ENCODE peak calls at places on chromosomes 4 and X, in nine cellular contexts. H is stimulated activated CD4-positive, alpha-beta T cell treated with anti-CD3 and anti-CD28 coated beads, Interleukin-15, amount 100 ng/mL, for 1 hour; U is AG08395; J is GM04504; L is NCI-H82; V is ecto neural progenitor cell; A is activated naive CD4-positive, alpha-beta T cell; I is anterior cingulate cortex; M is IMR-90. F is an unnamed sample.

GRCh38 chrX:7351946-7352345 is 204.0 kb upstream of the PUDP start:
- DNase-seq in U (peak; percentile 11), L (no peak), M (peak; percentile 59), J (no peak), I (no peak), H (no peak), A (no peak), V (no peak), F (no peak)

GRCh38 chrX:51395807-51396728 is 63.4 kb downstream of the NUDT10 start:
- DNase-seq in U (no peak), I (no peak), L (peak; percentile 39), H (peak; percentile 17), A (peak; percentile 12), V (peak; percentile 50), J (no peak), M (no peak), F (no peak)

GRCh38 chr4:132797856-132798255 is 351.2 kb upstream of the PCDH10 start:
- DNase-seq in H (no peak), U (no peak), J (no peak), A (no peak), V (no peak), M (no peak), L (no peak), I (no peak), F (no peak)

GRCh38 chrX:46865281-46865680 is 28.4 kb downstream of the RP2 start:
- DNase-seq in V (no peak), U (peak; percentile 38), A (no peak), H (no peak), I (no peak), J (peak; percentile 10), M (peak; percentile 77), L (no peak), F (no peak)

GRCh38 chrX:118644378-118644777 is 83.0 kb upstream of the IL13RA1 start:
- DNase-seq in M (peak; percentile 68), A (no peak), U (peak; percentile 29), I (no peak), H (no peak), V (no peak), L (peak; percentile 20), J (no peak), F (no peak)

GRCh38 chrX:101450951-101451350 is 34.3 kb upstream of the ARMCX4 start:
- DNase-seq in M (peak; percentile 30), J (no peak), A (no peak), H (no peak), I (no peak), U (no peak), V (no peak), L (no peak), F (no peak)

GRCh38 chr4:51853027-51853682 is 10.2 kb downstream of the DCUN1D4 start:
- DNase-seq in M (peak; percentile 17), V (no peak), A (no peak), U (no peak), L (peak; percentile 22), J (no peak), I (no peak), H (no peak), F (no peak)

GRCh38 chrX:154546354-154547244 is at the start of gene G6PD:
- DNase-seq in U (peak; percentile 89), J (no peak), M (peak; percentile 35), I (peak; percentile 64), L (peak; percentile 87), H (peak; percentile 74), A (peak; percentile 75), V (peak; percentile 85), F (peak; percentile 47)

GRCh38 chr4:123784626-123785025 is 388.0 kb downstream of the SPRY1 start:
- DNase-seq in I (no peak), J (peak; percentile 62), V (no peak), M (no peak), H (no peak), U (peak; percentile 7), A (no peak), L (no peak), F (no peak)

GRCh38 chrX:15973299-15973698 is 118.7 kb upstream of the AP1S2 start:
- DNase-seq in I (peak; percentile 42), H (no peak), M (peak; percentile 19), V (peak; percentile 49), L (peak; percentile 51), A (no peak), J (peak; percentile 26), U (peak; percentile 51), F (no peak)

GRCh38 chr4:7719354-7720174 is 220.1 kb downstream of the AFAP1 start:
- DNase-seq in J (no peak), U (peak; percentile 78), H (peak; percentile 55), M (no peak), I (peak; percentile 35), A (peak; percentile 58), L (peak; percentile 68), V (peak; percentile 90), F (peak; percentile 16)

GRCh38 chr4:56655627-56656345 is 25.3 kb downstream of the HOPX start:
- DNase-seq in A (peak; percentile 3), I (no peak), V (peak; percentile 58), M (no peak), U (peak; percentile 8), L (peak; percentile 37), J (no peak), H (peak; percentile 8), F (no peak)

GRCh38 chrX:9131066-9131465 is 97.1 kb upstream of the FAM9B start:
- DNase-seq in I (no peak), V (no peak), M (peak; percentile 24), J (no peak), L (no peak), H (no peak), A (no peak), U (no peak), F (no peak)

GRCh38 chr4:158236304-158237030 is 26.2 kb downstream of the TMEM144 start:
- DNase-seq in H (no peak), I (peak; percentile 52), U (no peak), V (no peak), L (no peak), M (no peak), J (no peak), A (no peak), F (no peak)

GRCh38 chrX:38561126-38561868 is at the start of gene TSPAN7:
- DNase-seq in V (peak; percentile 85), A (peak; percentile 55), L (peak; percentile 92), J (peak; percentile 5), M (peak; percentile 40), I (peak; percentile 65), U (peak; percentile 72), H (peak; percentile 72), F (peak; percentile 39)

GRCh38 chr4:37653601-37654000 is 32.6 kb downstream of the RELL1 start:
- DNase-seq in H (no peak), M (no peak), U (no peak), L (no peak), V (no peak), J (no peak), I (no peak), A (no peak), F (no peak)

GRCh38 chr4:163166041-163166579 is 580 bp downstream of the NAF1 start:
- DNase-seq in J (no peak), L (peak; percentile 59), H (peak; percentile 33), A (peak; percentile 19), I (peak; percentile 42), M (peak; percentile 33), U (peak; percentile 58), V (peak; percentile 78), F (peak; percentile 3)

GRCh38 chr4:14025093-14025492 is 397.6 kb upstream of the BOD1L1 start:
- DNase-seq in H (no peak), I (no peak), U (no peak), V (no peak), A (no peak), L (no peak), M (no peak), J (no peak), F (no peak)

GRCh38 chrX:12210196-12210815 is 72.0 kb downstream of the FRMPD4 start:
- DNase-seq in L (no peak), I (no peak), H (no peak), J (peak; percentile 50), A (no peak), V (no peak), M (peak; percentile 78), U (peak; percentile 62), F (peak; percentile 78)

GRCh38 chr4:185311113-185311888 is 84.4 kb downstream of the LRP2BP start:
- DNase-seq in I (no peak), J (no peak), L (no peak), A (no peak), V (no peak), M (no peak), U (no peak), H (no peak), F (no peak)

GRCh38 chrX:154719132-154719675 is 31.7 kb downstream of the GAB3 start:
- DNase-seq in H (no peak), M (peak; percentile 85), I (no peak), V (no peak), A (no peak), U (no peak), J (no peak), L (no peak), F (no peak)

GRCh38 chr4:38905657-38906398 is 38.2 kb downstream of the FAM114A1 start:
- DNase-seq in A (no peak), L (no peak), U (no peak), I (no peak), H (no peak), V (no peak), M (no peak), J (no peak), F (no peak)

GRCh38 chr4:1597021-1597931 is 86.8 kb downstream of the FAM53A start:
- DNase-seq in H (no peak), V (no peak), M (no peak), L (no peak), J (no peak), U (no peak), I (no peak), A (no peak), F (no peak)

GRCh38 chr4:172785623-172786022 is 383.0 kb upstream of the GALNT7 start:
- DNase-seq in U (no peak), H (no peak), J (no peak), V (no peak), A (no peak), I (no peak), L (no peak), M (peak; percentile 7), F (no peak)

GRCh38 chrX:134024686-134025377 is 39.4 kb upstream of the GPC3 start:
- DNase-seq in U (no peak), A (no peak), J (no peak), L (no peak), I (no peak), H (no peak), V (no peak), M (no peak), F (no peak)

GRCh38 chr4:128854433-128854832 is 44.9 kb downstream of the JADE1 start:
- DNase-seq in H (no peak), M (peak; percentile 56), J (no peak), A (no peak), I (no peak), V (no peak), U (peak; percentile 32), L (no peak), F (no peak)

GRCh38 chr4:37999000-37999745 is 39.0 kb downstream of the PTTG2 start:
- DNase-seq in U (no peak), I (no peak), V (no peak), A (no peak), M (no peak), H (no peak), J (no peak), L (no peak), F (no peak)

GRCh38 chr4:113116414-113117345 is 67.2 kb downstream of the ANK2 start:
- DNase-seq in A (no peak), V (peak; percentile 50), U (no peak), I (peak; percentile 15), M (no peak), J (no peak), H (no peak), L (peak; percentile 61), F (no peak)

GRCh38 chr4:78379991-78380739 is 171.4 kb upstream of the ANXA3 start:
- DNase-seq in J (peak; percentile 37), H (no peak), A (no peak), U (peak; percentile 61), I (no peak), V (no peak), M (peak; percentile 1), L (peak; percentile 41), F (no peak)

GRCh38 chrX:68650491-68650890 is 3.0 kb downstream of the STARD8 start:
- DNase-seq in U (no peak), M (peak; percentile 61), L (no peak), J (no peak), A (no peak), I (no peak), V (no peak), H (no peak), F (no peak)

GRCh38 chrX:83535417-83536244 is 27.5 kb downstream of the POU3F4 start:
- DNase-seq in I (no peak), H (no peak), V (no peak), A (no peak), J (no peak), L (no peak), M (no peak), U (no peak), F (no peak)

F was measured in NCI-H446.